ENCODE peak calls at places on chromosomes 13 and 19, in seven cellular contexts. K, L, T, M, S, E and N are unnamed samples. For H3K4me1, the result is how much of the 10 kb centered on the place peaks cover.

GRCh38 chr13:42401376-42401775 is 129.4 kb downstream of the AKAP11 start:
- DNase-seq in M (no peak), K (no peak), L (no peak), E (no peak), T (no peak), S (no peak), N (no peak)

GRCh38 chr19:4108767-4109625 is 14.9 kb downstream of the MAP2K2 start:
- DNase-seq in L (peak), M (peak), K (no peak), S (no peak), E (no peak), T (no peak), N (no peak)

GRCh38 chr13:99626461-99627082 is 125.3 kb downstream of the TM9SF2 start:
- DNase-seq in T (no peak), S (no peak), L (no peak), M (no peak), K (peak), E (no peak), N (no peak)

GRCh38 chr13:80141114-80141849 is 199.6 kb downstream of the SPRY2 start:
- DNase-seq in M (no peak), S (no peak), L (no peak), T (no peak), K (peak), E (no peak), N (peak)

GRCh38 chr13:107770541-107770940 is 444.8 kb downstream of the LIG4 start:
- DNase-seq in T (no peak), E (no peak), K (no peak), M (no peak), S (no peak), L (no peak), N (no peak)

GRCh38 chr13:34678154-34678553 is 263.9 kb upstream of the NBEA start:
- DNase-seq in T (no peak), L (no peak), E (no peak), K (no peak), S (no peak), M (no peak), N (no peak)

GRCh38 chr13:27607125-27607524 is 13.2 kb downstream of the LNX2 start:
- DNase-seq in S (no peak), K (peak), M (no peak), L (no peak), T (no peak), E (no peak), N (no peak)

GRCh38 chr13:110323172-110323851 is 16.2 kb downstream of the COL4A2 start:
- DNase-seq in L (no peak), S (no peak), E (no peak), M (no peak), K (peak), T (no peak), N (no peak)

GRCh38 chr13:73825143-73825542 is 309.1 kb downstream of the KLF12 start:
- DNase-seq in T (no peak), E (no peak), K (no peak), S (no peak), L (no peak), M (no peak), N (no peak)

GRCh38 chr19:43780706-43781525 is at the start of gene KCNN4:
- DNase-seq in E (peak), M (no peak), T (peak), K (peak), L (peak), S (no peak), N (no peak)

GRCh38 chr13:48633695-48634094 is 20.0 kb upstream of the CYSLTR2 start:
- DNase-seq in E (no peak), K (no peak), T (no peak), M (no peak), L (no peak), S (no peak), N (no peak)

GRCh38 chr13:94390881-94391280 is 88.6 kb downstream of the DCT start:
- DNase-seq in K (peak), T (no peak), E (no peak), L (no peak), M (no peak), S (no peak), N (no peak)

GRCh38 chr13:112637017-112637801 is 49.3 kb upstream of the TUBGCP3 start:
- DNase-seq in S (peak), L (no peak), K (no peak), E (no peak), T (no peak), M (no peak), N (no peak)

GRCh38 chr19:55304279-55304978 is 20.6 kb downstream of the BRSK1 start:
- DNase-seq in K (no peak), T (peak), S (peak), E (no peak), M (no peak), L (no peak), N (no peak)

GRCh38 chr13:40494513-40494912 is 171.9 kb downstream of the FOXO1 start:
- DNase-seq in L (no peak), K (no peak), T (no peak), M (no peak), S (no peak), E (no peak), N (no peak)

GRCh38 chr19:49512970-49513745 is 697 bp downstream of the FCGRT start:
- DNase-seq in T (peak), E (no peak), L (peak), S (peak), K (no peak), M (no peak), N (peak)

GRCh38 chr19:4360081-4360569 is 16.8 kb downstream of the MPND start:
- DNase-seq in M (no peak), T (no peak), S (no peak), L (no peak), E (no peak), K (no peak), N (no peak)

GRCh38 chr19:13978306-13978705 is 26.0 kb downstream of the DCAF15 start:
- DNase-seq in S (peak), M (no peak), T (peak), L (peak), E (no peak), K (no peak), N (peak)

GRCh38 chr13:54945978-54946377 is 1917.4 kb downstream of the OLFM4 start:
- DNase-seq in M (no peak), S (no peak), E (no peak), K (no peak), L (no peak), T (no peak), N (no peak)

GRCh38 chr19:15673176-15673654 is 328 bp downstream of the CYP4F12 start:
- DNase-seq in E (no peak), L (no peak), T (no peak), K (no peak), S (no peak), M (no peak), N (no peak)

GRCh38 chr19:29367701-29368306 is 154.9 kb upstream of the UQCRFS1 start:
- DNase-seq in L (no peak), T (peak), E (no peak), K (no peak), S (peak), M (no peak), N (no peak)

GRCh38 chr19:29404951-29405727 is 120.7 kb upstream of the VSTM2B start:
- DNase-seq in S (peak), K (no peak), T (no peak), M (no peak), L (no peak), E (no peak), N (no peak)

GRCh38 chr19:3129112-3129511 is 6.7 kb upstream of the GNA15 start:
- DNase-seq in K (peak), E (no peak), M (no peak), L (no peak), S (no peak), T (no peak), N (no peak)

GRCh38 chr13:42973581-42973980 is 18.5 kb downstream of the EPSTI1 start:
- DNase-seq in M (no peak), S (no peak), K (no peak), L (no peak), T (no peak), E (no peak), N (no peak)

GRCh38 chr19:48844472-48844871 is 8.2 kb upstream of the HSD17B14 start:
- DNase-seq in T (peak), L (no peak), M (no peak), K (peak), E (no peak), S (no peak), N (no peak)

GRCh38 chr13:58584610-58585009 is 953.1 kb downstream of the PCDH17 start:
- DNase-seq in L (no peak), T (no peak), E (no peak), M (no peak), S (no peak), K (no peak), N (no peak)

GRCh38 chr13:26829716-26830115 is 69.1 kb upstream of the GPR12 start:
- DNase-seq in L (no peak), K (no peak), T (no peak), S (no peak), M (no peak), E (no peak), N (no peak)

GRCh38 chr13:44140146-44140545 is 233.5 kb upstream of the SERP2 start:
- DNase-seq in E (no peak), L (no peak), K (no peak), T (no peak), S (peak), M (no peak), N (no peak)

GRCh38 chr13:53112522-53112921 is 83.9 kb downstream of the OLFM4 start:
- DNase-seq in E (no peak), T (no peak), S (no peak), L (no peak), M (no peak), K (no peak), N (no peak)

GRCh38 chr19:8517551-8518442 is 3.8 kb upstream of the ZNF414 start:
- DNase-seq in E (no peak), K (no peak), S (no peak), L (peak), T (no peak), M (no peak), N (no peak)

GRCh38 chr13:69389899-69390298 is 717.7 kb upstream of the ATXN8OS start:
- DNase-seq in S (no peak), K (no peak), L (no peak), T (no peak), M (no peak), E (no peak), N (no peak)

GRCh38 chr19:38039966-38040365 is 133.0 kb downstream of the SIPA1L3 start:
- DNase-seq in M (no peak), T (no peak), E (no peak), K (peak), L (no peak), S (no peak), N (no peak)

GRCh38 chr19:58397533-58398037 is 2.1 kb downstream of the RNF225 start:
- DNase-seq in M (no peak), E (no peak), T (no peak), S (no peak), K (no peak), L (no peak), N (no peak)

GRCh38 chr19:49533551-49534488 is 6.0 kb downstream of the RCN3 start:
- DNase-seq in K (peak), L (peak), M (peak), T (peak), E (peak), S (peak), N (peak)

GRCh38 chr13:110062777-110063442 is 244.0 kb downstream of the COL4A1 start:
- DNase-seq in M (no peak), K (no peak), S (no peak), T (no peak), L (no peak), E (no peak), N (no peak)

GRCh38 chr19:55146648-55147218 is 2.3 kb downstream of the TNNT1 start:
- DNase-seq in E (no peak), K (no peak), S (peak), T (peak), L (no peak), M (no peak), N (no peak)

GRCh38 chr19:39059302-39059701 is 24.9 kb upstream of the ACP7 start:
- DNase-seq in M (no peak), L (no peak), T (no peak), K (no peak), E (no peak), S (no peak), N (no peak)

GRCh38 chr19:48490980-48491792 is 20.4 kb downstream of the LMTK3 start:
- DNase-seq in T (peak), L (peak), K (no peak), S (peak), M (no peak), E (no peak), N (peak)

GRCh38 chr19:32287811-32288227 is 57.6 kb upstream of the ZNF507 start:
- DNase-seq in T (peak), E (no peak), K (peak), L (peak), S (peak), M (no peak), N (peak)

GRCh38 chr13:110445722-110446569 is 115.6 kb downstream of the RAB20 start:
- DNase-seq in E (no peak), K (peak), L (no peak), T (no peak), M (no peak), S (no peak), N (no peak)

GRCh38 chr19:41479757-41480191 is 36.8 kb downstream of the ERICH4 start:
- DNase-seq in E (no peak), K (no peak), T (peak), L (no peak), S (no peak), M (no peak), N (peak)

GRCh38 chr19:41480336-41480735 is 37.4 kb downstream of the ERICH4 start:
- DNase-seq in L (no peak), K (no peak), E (no peak), S (no peak), T (no peak), M (no peak), N (no peak)

GRCh38 chr19:41476583-41476982 is 33.6 kb downstream of the ERICH4 start:
- DNase-seq in L (no peak), E (no peak), K (no peak), T (no peak), M (no peak), S (no peak), N (no peak)

GRCh38 chr19:41478875-41479756 is 36.2 kb downstream of the ERICH4 start:
- DNase-seq in T (no peak), E (no peak), L (no peak), S (no peak), K (no peak), M (no peak), N (no peak)

DNA sequence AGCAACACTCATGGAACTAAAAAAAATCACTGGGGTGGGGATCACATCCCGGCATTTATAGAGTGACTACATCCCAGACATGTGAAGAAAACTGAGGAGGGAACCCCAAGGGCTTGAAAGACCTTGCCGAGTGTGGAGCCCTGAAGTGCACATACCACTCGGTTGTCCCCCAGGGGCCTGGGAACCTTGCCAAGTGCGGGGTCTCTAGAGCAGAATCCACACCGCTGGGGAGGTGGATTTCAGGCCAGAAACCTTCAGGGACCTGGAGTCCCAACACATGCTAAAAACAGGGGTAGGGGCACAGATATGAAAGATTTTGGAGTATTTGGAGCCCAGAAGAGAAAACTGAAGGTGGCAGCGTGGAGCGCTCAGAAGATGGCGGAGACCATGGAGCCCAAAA is 35.2 kb downstream of the ERICH4 start:
- DNase-seq in T (no peak), K (no peak), S (no peak), E (no peak), M (no peak), L (no peak), N (no peak)
- H3K4me3 ChIP-seq in T (no peak), K (no peak), S (no peak), E (no peak), M (no peak), L (no peak), N (no peak)

DNA sequence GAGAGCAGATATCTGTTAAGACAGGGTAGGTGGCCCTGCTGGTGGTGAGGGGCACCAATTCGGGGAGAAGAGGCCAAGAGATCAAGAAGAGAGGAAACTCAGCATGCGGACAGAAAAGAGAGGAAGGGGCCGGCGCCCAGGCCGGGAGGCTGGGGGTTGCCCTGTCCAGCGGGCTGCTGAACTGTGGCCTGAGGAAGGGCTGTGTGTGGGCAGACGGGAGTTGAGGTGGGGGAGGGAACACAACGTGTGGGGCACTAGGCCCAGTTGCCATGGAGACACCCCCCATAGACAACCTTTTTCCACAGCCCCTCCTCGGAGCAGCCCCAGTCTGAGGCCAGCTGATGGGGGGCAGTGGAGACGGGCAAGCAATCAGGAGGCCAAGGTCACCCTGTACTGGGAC is 2.5 kb upstream of the CACNG8 start:
- DNase-seq in M (no peak), L (no peak), E (no peak), T (no peak), K (no peak), S (peak), N (no peak)
- TF ChIP-seq POLR2A in M (no peak), L (no peak), E (no peak), T (no peak), K (no peak), S (no peak), N (no peak)

GRCh38 chr19:19461306-19461670 is 54.1 kb downstream of the TSSK6 start:
- DNase-seq in K (no peak), T (no peak), S (no peak), E (no peak), L (no peak), M (no peak), N (no peak)
- H3K4me1 ChIP-seq in K (half or more), T (half or more), S (half or more), E (half or more), L (under half), M (half or more), N (half or more)

GRCh38 chr19:36821758-36822157 is 16.4 kb downstream of the ZNF790 start:
- DNase-seq in M (no peak), E (no peak), K (no peak), S (no peak), T (no peak), L (no peak), N (no peak)

DNA sequence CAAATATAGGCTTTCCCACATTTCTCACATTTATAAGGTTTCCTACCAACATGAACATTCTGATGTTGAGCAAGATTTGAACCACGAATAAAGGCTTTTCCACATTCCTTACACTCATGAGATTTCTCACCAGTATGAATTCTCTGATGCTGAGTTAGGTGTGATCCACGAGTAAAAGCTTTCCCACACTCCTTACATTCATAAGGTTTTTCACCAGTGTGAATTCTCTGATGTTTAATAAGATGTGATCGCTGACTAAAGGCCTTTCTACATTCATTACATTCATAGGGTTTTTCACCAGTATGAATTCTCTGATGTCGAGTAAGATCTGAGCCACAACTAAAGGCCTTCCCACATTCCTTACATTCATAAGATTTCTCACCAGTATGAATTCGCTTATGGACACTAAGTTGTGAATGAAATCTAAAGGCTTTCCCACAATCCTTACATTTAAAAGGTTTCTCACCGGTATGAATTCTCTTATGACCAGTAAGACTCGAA is 19.0 kb downstream of the ZNF790 start:
- DNase-seq in L (no peak), K (no peak), M (no peak), T (no peak), E (no peak), S (no peak), N (no peak)
- H3K4me3 ChIP-seq in L (no peak), K (no peak), M (no peak), T (no peak), E (no peak), S (no peak), N (no peak)

DNA sequence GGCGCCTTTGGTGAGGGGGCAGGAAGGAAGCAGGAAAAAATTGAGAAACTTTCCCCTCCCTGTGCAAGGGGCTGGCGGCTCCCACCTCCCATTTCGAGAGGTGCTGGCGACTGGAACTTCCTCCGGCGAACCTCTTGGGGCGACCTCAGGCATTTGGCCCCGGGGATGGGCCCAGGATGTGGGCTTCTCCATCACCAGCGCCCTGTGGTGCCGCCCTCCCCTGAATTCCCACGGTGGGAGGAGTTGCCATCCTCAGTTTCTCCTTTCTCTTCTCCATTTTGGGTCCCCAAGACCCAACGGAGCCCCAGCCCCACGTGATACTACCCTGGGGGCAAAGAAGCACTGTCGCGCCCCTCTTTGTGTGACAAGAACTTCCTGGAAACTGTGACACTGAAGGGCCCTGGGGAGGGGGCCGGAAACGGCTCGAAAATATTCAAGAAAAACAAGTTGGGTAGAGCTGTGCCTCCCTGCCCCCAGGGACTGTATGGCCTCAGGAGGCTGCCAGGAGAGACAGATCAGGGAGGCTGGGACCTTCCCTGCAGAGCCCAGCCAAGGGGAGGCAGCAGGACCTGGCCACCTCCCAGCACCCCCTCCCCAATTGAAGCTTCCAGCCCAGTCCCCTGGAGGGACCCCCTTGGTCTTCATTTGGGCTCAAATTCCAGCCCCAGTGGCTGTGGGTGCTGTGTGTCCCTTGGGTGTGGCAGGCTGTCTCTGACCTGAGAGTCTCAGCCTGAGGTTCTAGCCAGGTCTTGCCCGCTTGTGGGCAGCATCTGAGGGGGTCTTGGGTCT is 16.2 kb upstream of the AP1M2 start:
- DNase-seq in K (no peak), L (peak), S (peak), M (peak), T (peak), E (peak), N (peak)
- TF ChIP-seq POLR2A in K (no peak), L (peak), S (no peak), M (peak), T (no peak), E (no peak), N (no peak)

DNA sequence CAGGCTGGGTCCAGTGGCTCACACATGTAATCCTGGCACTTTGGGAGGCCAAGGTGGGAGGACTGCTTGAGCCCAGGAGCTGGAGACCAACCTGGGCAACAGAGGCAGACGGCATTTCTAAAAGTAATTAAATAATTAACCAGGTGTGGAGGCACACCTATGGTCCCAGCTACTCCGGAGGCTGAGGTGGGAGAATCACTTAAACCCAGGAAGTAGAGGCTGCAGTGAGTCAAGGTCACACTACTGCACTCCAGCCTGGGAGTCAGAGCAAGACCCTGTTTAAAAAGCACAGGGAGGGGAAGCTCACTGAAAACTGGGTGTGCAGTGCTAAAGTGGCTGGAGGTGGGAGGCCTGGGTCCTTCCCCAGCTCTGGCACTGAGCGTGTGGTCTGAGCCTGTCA is 9.7 kb downstream of the LATS2 start:
- DNase-seq in S (peak), L (no peak), K (no peak), M (no peak), E (no peak), T (no peak), N (no peak)
- H3K4me1 ChIP-seq in S (under half), L (under half), K (under half), M (under half), E (under half), T (under half), N (half or more)

GRCh38 chr19:41548954-41549688 is 26.8 kb upstream of the CEACAM21 start:
- DNase-seq in K (no peak), L (peak), E (no peak), S (no peak), T (no peak), M (no peak), N (no peak)
- H3K4me3 ChIP-seq in K (no peak), L (peak), E (peak), S (no peak), T (no peak), M (peak), N (peak)